ENCODE peak calls at places on chromosomes 6 and 20, in five cellular contexts. X is T-helper 17 cell, A is cerebellum, N is M059J, P is NCI-H524. M is an unnamed sample.

GRCh38 chr6:131159578-131159977 is 24.3 kb downstream of the AKAP7 start:
- DNase-seq in X (no peak), A (no peak), N (peak; percentile 96), P (no peak), M (no peak)

GRCh38 chr20:7031222-7031621 is 263.7 kb downstream of the BMP2 start:
- DNase-seq in X (no peak), A (no peak), N (no peak), P (peak; percentile 2), M (no peak)

GRCh38 chr6:84466521-84466920 is 239.1 kb upstream of the CEP162 start:
- DNase-seq in X (no peak), A (no peak), N (peak; percentile 59), P (no peak), M (no peak)

GRCh38 chr6:114364295-114364694 is 21.5 kb upstream of the HS3ST5 start:
- DNase-seq in X (no peak), A (no peak), N (peak; percentile 48), P (no peak), M (peak; percentile 7)

GRCh38 chr20:11753155-11753554 is 164.5 kb upstream of the BTBD3 start:
- DNase-seq in X (no peak), A (no peak), N (no peak), P (no peak), M (no peak)

GRCh38 chr6:144449911-144450690 is 165.0 kb downstream of the UTRN start:
- DNase-seq in X (no peak), A (no peak), N (no peak), P (no peak), M (no peak)

GRCh38 chr6:133888931-133889556 is at the start of gene TCF21:
- DNase-seq in X (no peak), A (no peak), N (peak; percentile 18), P (no peak), M (no peak)

GRCh38 chr20:63381781-63382431 is 20.8 kb upstream of the CHRNA4 start:
- DNase-seq in X (peak; percentile 34), A (peak; percentile 67), N (no peak), P (no peak), M (no peak)

GRCh38 chr6:125835221-125835744 is 44.5 kb downstream of the NCOA7 start:
- DNase-seq in X (no peak), A (no peak), N (no peak), P (no peak), M (no peak)